ENCODE peak calls at places on chromosomes 13 and 19, in five cellular contexts. D, A, I, R and E are unnamed samples.
A peak's percentile ranks its signal among the peaks of the same experiment; 100 is the strongest.

GRCh38 chr19:10408511-10409291 is 5.4 kb upstream of the CDC37 start:
- DNase-seq in D (no peak), A (no peak), I (no peak), R (no peak), E (no peak)

GRCh38 chr13:59865398-59865797 is 298.3 kb downstream of the DIAPH3 start:
- DNase-seq in D (no peak), A (no peak), I (no peak), R (no peak), E (no peak)

GRCh38 chr19:17703823-17704463 is 15.3 kb upstream of the MAP1S start:
- DNase-seq in D (no peak), A (peak; percentile 82), I (peak; percentile 16), R (peak; percentile 33), E (peak; percentile 65)

GRCh38 chr13:37492741-37493514 is 105.6 kb downstream of the POSTN start:
- DNase-seq in D (no peak), A (no peak), I (no peak), R (no peak), E (no peak)

GRCh38 chr13:25687622-25688225 is 315.9 kb downstream of the ATP8A2 start:
- DNase-seq in D (no peak), A (no peak), I (peak; percentile 48), R (no peak), E (no peak)

GRCh38 chr13:86445584-86446140 is 646.4 kb upstream of the SLITRK6 start:
- DNase-seq in D (no peak), A (no peak), I (no peak), R (no peak), E (no peak)

GRCh38 chr19:6416658-6417405 is 7.8 kb downstream of the KHSRP start:
- DNase-seq in D (no peak), A (no peak), I (no peak), R (no peak), E (no peak)

GRCh38 chr13:50678464-50679162 is 164.9 kb downstream of the DLEU7 start:
- DNase-seq in D (no peak), A (no peak), I (no peak), R (no peak), E (no peak)

GRCh38 chr19:4902796-4903195 is at the start of gene ARRDC5:
- DNase-seq in D (no peak), A (no peak), I (no peak), R (no peak), E (no peak)

GRCh38 chr13:110455941-110456340 is 105.6 kb downstream of the RAB20 start:
- DNase-seq in D (peak; percentile 92), A (peak; percentile 95), I (peak; percentile 97), R (peak; percentile 79), E (peak; percentile 51)

GRCh38 chr19:13154911-13155471 is 4.8 kb downstream of the IER2 start:
- DNase-seq in D (peak; percentile 82), A (peak; percentile 92), I (no peak), R (peak; percentile 75), E (peak; percentile 54)

GRCh38 chr19:3809881-3810707 is 23.9 kb upstream of the MATK start:
- DNase-seq in D (no peak), A (no peak), I (no peak), R (no peak), E (no peak)

GRCh38 chr13:41019027-41019487 is at the start of gene ELF1:
- DNase-seq in D (peak; percentile 11), A (no peak), I (peak; percentile 74), R (peak; percentile 65), E (no peak)

GRCh38 chr19:558770-559439 is 13.5 kb upstream of the BSG start:
- DNase-seq in D (no peak), A (no peak), I (no peak), R (peak; percentile 23), E (no peak)

GRCh38 chr19:45613926-45614725 is 12.1 kb upstream of the GPR4 start:
- DNase-seq in D (no peak), A (no peak), I (no peak), R (no peak), E (no peak)

GRCh38 chr13:76019421-76020044 is 383.4 kb downstream of the LMO7 start:
- DNase-seq in D (no peak), A (peak; percentile 83), I (no peak), R (peak; percentile 63), E (no peak)

GRCh38 chr13:51518847-51519246 is 65.4 kb upstream of the WDFY2 start:
- DNase-seq in D (no peak), A (no peak), I (no peak), R (no peak), E (no peak)

GRCh38 chr13:46386996-46387851 is at the start of gene RUBCNL:
- DNase-seq in D (no peak), A (peak; percentile 70), I (no peak), R (no peak), E (no peak)

GRCh38 chr13:78610381-78610883 is 7.1 kb upstream of the POU4F1 start:
- DNase-seq in D (no peak), A (no peak), I (no peak), R (no peak), E (no peak)

GRCh38 chr19:5804516-5805464 is at the start of gene NRTN:
- DNase-seq in D (peak; percentile 35), A (peak; percentile 67), I (peak; percentile 48), R (no peak), E (no peak)

GRCh38 chr13:76597868-76598267 is 288.3 kb downstream of the KCTD12 start:
- DNase-seq in D (peak; percentile 14), A (no peak), I (peak; percentile 72), R (no peak), E (no peak)

GRCh38 chr19:50720921-50721291 is 1.3 kb upstream of the SHANK1 start:
- DNase-seq in D (no peak), A (no peak), I (no peak), R (no peak), E (no peak)

GRCh38 chr13:21671793-21672680 is 1.2 kb downstream of the FGF9 start:
- DNase-seq in D (peak; percentile 31), A (no peak), I (peak; percentile 12), R (no peak), E (no peak)

GRCh38 chr19:40704491-40705361 is 12.0 kb downstream of the COQ8B start:
- DNase-seq in D (no peak), A (no peak), I (no peak), R (no peak), E (no peak)

GRCh38 chr19:51181913-51182419 is 39.9 kb downstream of the SIGLEC7 start:
- DNase-seq in D (no peak), A (peak; percentile 92), I (no peak), R (no peak), E (no peak)

GRCh38 chr19:54191671-54192453 is 754 bp downstream of the TSEN34 start:
- DNase-seq in D (no peak), A (no peak), I (no peak), R (no peak), E (no peak)

GRCh38 chr19:3618144-3618810 is 8.3 kb downstream of the CACTIN start:
- DNase-seq in D (no peak), A (peak; percentile 73), I (no peak), R (no peak), E (peak; percentile 64)